ENCODE peak calls at places on chromosomes 13 and 19, in ten cellular contexts. N is T-helper 9 cell; V is fibroblast of the aortic adventitia; T is ACHN; I is T-cell; Y is ELF-1; D is cardiac muscle cell; M is endothelial cell of umbilical vein; W is fibroblast of mammary gland; G is Jurkat, Clone E6-1. R is an unnamed sample.

GRCh38 chr13:63403726-63404125 is 1988.1 kb upstream of the PCDH20 start:
- DNase-seq in G (no peak), V (no peak), M (no peak), T (no peak), N (no peak), W (no peak), I (no peak), Y (no peak), D (no peak), R (no peak)

GRCh38 chr19:47084879-47085439 is 28.6 kb downstream of the ZC3H4 start:
- DNase-seq in W (no peak), N (no peak), T (no peak), Y (no peak), M (no peak), G (no peak), V (no peak), D (no peak), I (no peak), R (no peak)

GRCh38 chr13:107271226-107271625 is 703.3 kb upstream of the ARGLU1 start:
- DNase-seq in V (peak; percentile 15), N (no peak), I (no peak), Y (peak; percentile 7), T (peak; percentile 37), M (peak; percentile 90), D (peak; percentile 79), W (peak; percentile 26), G (peak; percentile 37), R (peak; percentile 2)

GRCh38 chr19:18445252-18445948 is 7.5 kb upstream of the ISYNA1 start:
- DNase-seq in Y (no peak), G (no peak), W (no peak), I (no peak), D (no peak), T (no peak), V (no peak), M (no peak), N (no peak), R (no peak)

GRCh38 chr19:48330012-48330681 is 4.8 kb downstream of the EMP3 start:
- DNase-seq in N (peak; percentile 72), I (peak; percentile 82), Y (peak; percentile 95), W (peak; percentile 16), M (peak; percentile 15), T (no peak), D (no peak), V (no peak), G (peak; percentile 94), R (no peak)

GRCh38 chr13:112060899-112061366 is 6.0 kb upstream of the SOX1 start:
- DNase-seq in T (no peak), I (no peak), D (no peak), W (no peak), Y (peak; percentile 52), N (no peak), V (no peak), M (no peak), G (no peak), R (no peak)

GRCh38 chr19:5530701-5531100 is 37.1 kb downstream of the TINCR start:
- DNase-seq in V (no peak), I (no peak), M (no peak), W (no peak), T (no peak), Y (no peak), D (no peak), G (no peak), N (no peak), R (no peak)

GRCh38 chr19:57008432-57008831 is 111.4 kb upstream of the USP29 start:
- DNase-seq in N (no peak), G (no peak), V (no peak), D (no peak), Y (no peak), M (no peak), I (no peak), T (no peak), W (no peak), R (no peak)

GRCh38 chr13:64855506-64855905 is 2374.6 kb downstream of the PCDH9 start:
- DNase-seq in W (peak; percentile 1), M (peak; percentile 78), I (no peak), N (no peak), G (no peak), Y (no peak), D (peak; percentile 65), T (no peak), V (peak; percentile 14), R (peak; percentile 0)

GRCh38 chr19:35055715-35056179 is 14.2 kb downstream of the HPN start:
- DNase-seq in I (no peak), M (no peak), Y (peak; percentile 86), T (no peak), N (no peak), V (no peak), G (no peak), W (no peak), D (no peak), R (no peak)

GRCh38 chr19:30450945-30451344 is 78.8 kb downstream of the ZNF536 start:
- DNase-seq in G (no peak), M (no peak), Y (no peak), N (no peak), V (no peak), T (no peak), D (no peak), W (no peak), I (no peak), R (no peak)

GRCh38 chr19:16084067-16084685 is 7.9 kb downstream of the TPM4 start:
- DNase-seq in D (no peak), W (no peak), N (no peak), I (no peak), G (no peak), T (no peak), M (no peak), V (no peak), Y (no peak), R (no peak)

GRCh38 chr19:38055040-38055439 is 148.0 kb downstream of the SIPA1L3 start:
- DNase-seq in N (no peak), M (no peak), G (peak; percentile 49), D (no peak), I (no peak), Y (peak; percentile 23), W (no peak), V (no peak), T (no peak), R (no peak)

GRCh38 chr13:109206616-109207015 is 577.2 kb downstream of the MYO16 start:
- DNase-seq in D (no peak), I (no peak), Y (no peak), V (no peak), W (no peak), M (no peak), N (no peak), G (peak; percentile 57), T (no peak), R (no peak)

GRCh38 chr13:79037197-79037596 is 368.9 kb downstream of the RBM26 start:
- DNase-seq in M (no peak), N (no peak), G (no peak), T (no peak), V (no peak), W (no peak), I (no peak), Y (no peak), D (no peak), R (no peak)

GRCh38 chr19:46927893-46928292 is 67.1 kb downstream of the ARHGAP35 start:
- DNase-seq in W (no peak), T (no peak), V (no peak), I (no peak), D (no peak), N (no peak), Y (no peak), G (no peak), M (no peak), R (no peak)

GRCh38 chr19:38389101-38389925 is 816 bp downstream of the SPRED3 start:
- DNase-seq in M (peak; percentile 71), G (no peak), I (no peak), T (peak; percentile 68), V (peak; percentile 76), Y (peak; percentile 30), N (no peak), D (peak; percentile 80), W (peak; percentile 81), R (peak; percentile 87)

GRCh38 chr19:5899728-5900526 is 3.7 kb downstream of the NDUFA11 start:
- DNase-seq in G (no peak), V (no peak), Y (no peak), D (no peak), I (no peak), M (no peak), T (no peak), N (no peak), W (no peak), R (no peak)

GRCh38 chr13:24618219-24618955 is 61.8 kb upstream of the ATP12A start:
- DNase-seq in D (no peak), Y (peak; percentile 5), M (no peak), N (peak; percentile 29), I (peak; percentile 52), V (no peak), W (no peak), T (no peak), G (peak; percentile 72), R (no peak)

GRCh38 chr13:101529419-101529818 is 76.9 kb downstream of the ITGBL1 start:
- DNase-seq in D (peak; percentile 55), Y (no peak), G (no peak), I (no peak), N (no peak), M (no peak), V (peak; percentile 94), T (peak; percentile 31), W (peak; percentile 96), R (peak; percentile 90)

GRCh38 chr13:95833713-95834112 is 156.8 kb downstream of the DNAJC3 start:
- DNase-seq in W (peak; percentile 46), Y (no peak), M (peak; percentile 82), T (peak; percentile 1), N (no peak), D (peak; percentile 43), I (no peak), V (peak; percentile 25), G (no peak), R (peak; percentile 3)

GRCh38 chr13:109654341-109655205 is 131.8 kb downstream of the IRS2 start:
- DNase-seq in T (no peak), V (no peak), N (no peak), W (peak; percentile 92), M (no peak), G (no peak), I (no peak), D (peak; percentile 79), Y (no peak), R (no peak)

GRCh38 chr19:48554385-48555091 is 2.6 kb downstream of the SULT2B1 start:
- DNase-seq in N (no peak), M (no peak), I (no peak), D (peak; percentile 36), V (no peak), W (no peak), Y (peak; percentile 88), T (peak; percentile 27), G (no peak), R (peak; percentile 81)

GRCh38 chr19:32010071-32010470 is 335.3 kb upstream of the ZNF507 start:
- DNase-seq in D (no peak), N (no peak), W (no peak), T (no peak), Y (no peak), M (no peak), G (no peak), V (no peak), I (no peak), R (no peak)

GRCh38 chr19:48393559-48394330 is at the start of gene GRIN2D:
- DNase-seq in T (peak; percentile 24), D (peak; percentile 47), M (peak; percentile 26), G (no peak), W (no peak), V (no peak), I (no peak), Y (peak; percentile 62), N (peak; percentile 29), R (peak; percentile 33)

GRCh38 chr13:40102854-40103253 is 447.4 kb downstream of the COG6 start:
- DNase-seq in G (no peak), W (peak; percentile 94), M (no peak), N (no peak), T (no peak), Y (peak; percentile 5), V (peak; percentile 67), D (peak; percentile 73), I (no peak), R (peak; percentile 89)

GRCh38 chr19:34600366-34600765 is 76.6 kb downstream of the SCGB2B2 start:
- DNase-seq in W (no peak), M (no peak), T (no peak), Y (no peak), G (peak; percentile 52), V (no peak), N (no peak), I (no peak), D (no peak), R (no peak)

GRCh38 chr13:96779691-96780090 is 214.6 kb downstream of the OXGR1 start:
- DNase-seq in I (no peak), M (no peak), D (no peak), Y (no peak), V (no peak), W (peak; percentile 30), G (no peak), T (no peak), N (no peak), R (peak; percentile 47)

R was measured in M059J.